ENCODE peak calls at places on chromosomes 5 and 9, in four cellular contexts. M is K562, Y is GM12878, C is HepG2. I is an unnamed sample.

GRCh38 chr9:96217358-96217755 is 84.6 kb downstream of the HSD17B3 start:
- DNase-seq in M (peak), Y (no peak), C (no peak), I (no peak)

GRCh38 chr5:154487541-154487940 is 9.5 kb upstream of the HAND1 start:
- DNase-seq in Y (peak), M (no peak), C (no peak), I (no peak)

GRCh38 chr9:82606761-82607382 is 456.1 kb downstream of the RASEF start:
- DNase-seq in M (no peak), C (peak), Y (peak), I (peak)

GRCh38 chr9:36969216-36969771 is 64.8 kb downstream of the PAX5 start:
- DNase-seq in C (peak), Y (no peak), M (no peak), I (peak)

GRCh38 chr9:137408651-137409405 is 14.1 kb downstream of the EXD3 start:
- DNase-seq in Y (no peak), M (no peak), C (no peak), I (no peak)

GRCh38 chr9:99180199-99180598 is 41.5 kb downstream of the ALG2 start:
- DNase-seq in Y (no peak), C (no peak), M (no peak), I (no peak)

GRCh38 chr5:180804129-180804601 is 1.6 kb upstream of the MGAT1 start:
- DNase-seq in Y (no peak), C (no peak), M (no peak), I (no peak)

GRCh38 chr5:126052120-126052519 is 371.1 kb upstream of the GRAMD2B start:
- DNase-seq in Y (no peak), M (no peak), C (no peak), I (no peak)

GRCh38 chr5:40831346-40832210 is 3.4 kb downstream of the RPL37 start:
- DNase-seq in Y (no peak), C (no peak), M (no peak), I (no peak)

DNA sequence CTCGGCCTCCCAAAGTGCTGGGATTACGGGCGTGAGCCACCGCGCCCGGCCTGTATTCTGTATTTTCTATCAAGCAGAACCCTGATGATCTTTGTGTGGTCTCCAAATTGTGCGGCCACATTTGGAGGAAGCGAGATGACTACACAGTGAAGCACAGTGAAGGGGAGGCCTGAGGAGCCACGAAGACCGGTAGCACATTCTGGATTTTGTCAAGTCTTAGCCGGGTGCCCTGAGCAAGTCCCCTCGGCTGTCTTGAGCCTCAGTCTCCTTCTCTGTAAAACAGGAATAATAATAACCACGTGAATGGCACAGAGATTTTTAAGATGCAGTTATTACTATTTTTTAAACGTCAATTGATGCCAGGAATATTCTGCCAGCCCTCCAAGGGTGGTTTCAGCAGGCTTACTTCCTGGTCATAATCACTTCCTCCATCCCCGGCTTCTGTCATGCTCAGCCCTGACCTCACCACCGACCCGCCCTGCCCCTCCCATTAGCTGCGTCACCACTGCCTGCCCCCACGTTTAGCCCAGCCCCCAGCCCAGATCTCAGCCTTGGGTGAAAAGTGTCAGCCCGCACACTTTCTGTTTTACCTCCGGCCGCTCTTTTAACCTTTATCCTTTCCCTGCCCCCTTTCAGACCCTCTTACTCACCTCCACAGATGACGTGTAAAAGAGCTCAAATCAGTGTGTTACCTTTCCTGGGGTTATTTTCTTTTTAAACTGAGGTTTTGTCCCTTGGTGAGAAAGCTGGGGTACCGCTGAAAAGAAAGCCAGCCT is 27.0 kb upstream of the ERGIC1 start:
- DNase-seq in C (peak), M (peak), Y (peak), I (peak)
- TF ChIP-seq ETV6 in C (no peak), M (no peak), Y (no peak), I (no peak)

DNA sequence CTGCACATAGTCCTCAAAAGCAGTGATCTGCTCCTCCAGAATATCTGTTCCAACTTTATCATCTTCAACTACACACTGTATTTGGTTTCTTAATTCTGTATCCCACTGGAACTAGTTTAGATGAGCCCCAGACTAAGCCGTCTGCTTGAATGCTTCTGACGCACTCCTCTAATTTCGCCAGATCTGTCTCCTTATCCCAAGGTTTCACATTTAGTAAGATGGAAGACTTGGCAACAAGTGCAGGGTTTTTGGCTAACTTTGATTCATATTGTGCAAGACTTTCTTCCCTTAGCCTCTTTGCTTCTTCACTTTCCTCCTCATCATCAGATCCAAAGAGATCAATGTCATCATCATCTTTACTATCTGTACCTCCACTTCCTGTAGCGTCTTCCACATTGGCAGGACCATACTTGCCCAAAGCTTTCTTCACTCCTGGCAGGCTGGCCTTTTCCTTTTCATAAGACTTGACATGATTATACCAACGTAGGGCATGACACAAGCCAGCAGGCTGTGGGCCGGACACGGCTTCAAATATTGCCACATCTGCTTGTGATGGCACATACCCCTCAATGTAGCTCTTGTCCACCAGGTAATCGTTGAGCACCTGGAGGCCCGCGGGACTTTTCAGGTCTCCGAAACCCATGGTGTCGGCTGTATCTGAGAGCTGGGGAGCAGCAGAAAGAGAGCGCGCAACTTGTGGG is 56.2 kb upstream of the PIK3R1 start:
- DNase-seq in Y (no peak), C (no peak), M (no peak), I (no peak)
- TF ChIP-seq ETV6 in Y (no peak), C (no peak), M (no peak), I (no peak)

DNA sequence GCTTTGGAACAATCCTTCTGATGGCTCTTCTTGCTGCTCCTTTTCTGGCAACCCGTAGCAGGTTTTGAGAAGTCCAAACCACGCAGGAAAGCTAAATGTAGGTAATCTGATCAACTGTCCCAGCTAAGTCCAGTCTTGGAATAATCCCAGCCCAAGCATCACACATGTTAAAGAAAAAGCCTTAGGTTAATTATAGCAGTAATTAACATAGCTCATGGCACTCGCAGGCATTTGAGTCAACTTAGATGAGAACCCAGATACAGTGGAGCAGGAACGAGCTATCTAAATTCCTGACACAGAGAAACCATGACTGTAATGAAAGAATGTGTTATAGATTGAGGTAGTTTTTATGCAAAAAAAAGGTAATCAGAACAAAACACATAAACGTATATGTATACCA is 844.8 kb downstream of the CDH9 start:
- DNase-seq in M (no peak), C (no peak), Y (no peak), I (no peak)
- TF ChIP-seq ETV6 in M (no peak), C (no peak), Y (no peak), I (no peak)

DNA sequence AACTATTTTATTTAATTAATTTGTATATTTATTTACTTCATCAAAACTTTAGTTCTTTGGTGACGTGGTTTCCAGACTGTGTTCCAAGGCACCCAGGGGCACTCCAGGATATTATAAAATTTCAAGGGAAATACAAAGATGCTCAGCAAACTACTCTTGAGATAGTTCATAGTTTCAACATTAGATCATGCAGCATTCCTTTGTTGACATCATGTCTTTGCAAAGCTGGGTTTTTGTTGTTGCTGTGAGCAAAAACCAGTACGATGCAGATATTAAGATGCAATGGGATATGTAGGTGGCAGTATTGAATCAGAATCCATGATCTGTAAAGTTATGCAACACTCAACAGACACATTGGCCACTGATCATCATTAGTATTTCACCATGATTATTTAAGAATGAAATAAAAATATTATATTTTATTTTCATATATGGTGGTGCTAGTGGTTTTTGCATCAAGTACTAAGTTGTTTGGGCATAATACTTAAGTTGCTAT is 219.7 kb downstream of the ADCY2 start:
- DNase-seq in C (no peak), Y (no peak), M (no peak), I (no peak)
- TF ChIP-seq ETV6 in C (no peak), Y (no peak), M (no peak), I (no peak)

GRCh38 chr5:43422143-43422542 is 10.0 kb upstream of the CCL28 start:
- DNase-seq in Y (no peak), C (peak), M (no peak), I (no peak)
- TF ChIP-seq ETV6 in Y (no peak), C (no peak), M (no peak), I (no peak)